ENCODE peak calls at places on chromosomes 2 and 18, in seven cellular contexts. V is breast epithelium, B is HCT116, P is Peyer's patch, G is heart left ventricle, M is IMR-90, N is cardiac fibroblast. H is an unnamed sample.

GRCh38 chr2:84827978-84828575 is 52.8 kb downstream of the TRABD2A start:
- DNase-seq in V (no peak), B (no peak), P (no peak), G (no peak), M (no peak), N (no peak), H (no peak)

GRCh38 chr2:12675352-12675795 is 41.4 kb upstream of the TRIB2 start:
- DNase-seq in V (no peak), B (no peak), P (no peak), G (no peak), M (peak), N (peak), H (no peak)

GRCh38 chr2:108267117-108267516 is 21.6 kb upstream of the SULT1C2 start:
- DNase-seq in V (no peak), B (no peak), P (peak), G (no peak), M (peak), N (peak), H (no peak)

GRCh38 chr2:128438586-128438985 is 119.9 kb upstream of the HS6ST1 start:
- DNase-seq in V (peak), B (no peak), P (peak), G (no peak), M (no peak), N (no peak), H (no peak)

GRCh38 chr2:21024722-21025389 is 19.0 kb downstream of the APOB start:
- DNase-seq in V (no peak), B (no peak), P (no peak), G (no peak), M (no peak), N (no peak), H (no peak)

GRCh38 chr2:239153806-239154591 is 246.8 kb downstream of the HDAC4 start:
- DNase-seq in V (no peak), B (no peak), P (peak), G (no peak), M (no peak), N (no peak), H (peak)

GRCh38 chr2:223101340-223102039 is 49.5 kb downstream of the KCNE4 start:
- DNase-seq in V (no peak), B (peak), P (no peak), G (no peak), M (peak), N (peak), H (peak)

GRCh38 chr18:477565-477964 is 22.9 kb downstream of the COLEC12 start:
- DNase-seq in V (no peak), B (peak), P (no peak), G (no peak), M (no peak), N (no peak), H (peak)

GRCh38 chr2:173264603-173265366 is 89.9 kb upstream of the CDCA7 start:
- DNase-seq in V (no peak), B (no peak), P (peak), G (peak), M (no peak), N (no peak), H (peak)

GRCh38 chr2:218745559-218746469 is 35.2 kb downstream of the TTLL4 start:
- DNase-seq in V (peak), B (peak), P (no peak), G (peak), M (peak), N (peak), H (no peak)

GRCh38 chr18:59437851-59438250 is 78.8 kb upstream of the LMAN1 start:
- DNase-seq in V (no peak), B (no peak), P (no peak), G (no peak), M (no peak), N (no peak), H (no peak)

GRCh38 chr18:3027301-3027700 is 14.4 kb upstream of the LPIN2 start:
- DNase-seq in V (no peak), B (no peak), P (no peak), G (no peak), M (no peak), N (no peak), H (no peak)

GRCh38 chr2:144771348-144771747 is 251.4 kb upstream of the ZEB2 start:
- DNase-seq in V (no peak), B (no peak), P (no peak), G (no peak), M (no peak), N (no peak), H (no peak)

GRCh38 chr2:136238552-136239346 is 120.8 kb upstream of the CXCR4 start:
- DNase-seq in V (no peak), B (no peak), P (peak), G (no peak), M (peak), N (peak), H (peak)

GRCh38 chr2:190646780-190647626 is 1.9 kb upstream of the NAB1 start:
- DNase-seq in V (no peak), B (no peak), P (no peak), G (no peak), M (no peak), N (peak), H (no peak)

GRCh38 chr2:95308426-95308990 is 11.4 kb downstream of the KCNIP3 start:
- DNase-seq in V (no peak), B (no peak), P (no peak), G (no peak), M (no peak), N (no peak), H (no peak)

GRCh38 chr18:23631312-23631711 is 31.4 kb downstream of the ANKRD29 start:
- DNase-seq in V (no peak), B (no peak), P (no peak), G (no peak), M (no peak), N (no peak), H (no peak)

GRCh38 chr2:206480161-206480560 is 36.8 kb downstream of the ADAM23 start:
- DNase-seq in V (no peak), B (no peak), P (no peak), G (no peak), M (peak), N (no peak), H (no peak)

GRCh38 chr2:41954304-41955291 is 93.2 kb upstream of the PKDCC start:
- DNase-seq in V (no peak), B (no peak), P (no peak), G (no peak), M (no peak), N (no peak), H (no peak)
- H3K4me3 ChIP-seq in V (no peak), B (no peak), P (no peak), G (no peak), M (no peak), N (no peak), H (no peak)

GRCh38 chr2:240565267-240566202 is 2.7 kb upstream of the RNPEPL1 start:
- DNase-seq in V (peak), B (peak), P (peak), G (peak), M (peak), N (peak), H (peak)
- H3K4me3 ChIP-seq in V (peak), B (peak), P (peak), G (peak), M (no peak), N (peak), H (peak)

GRCh38 chr2:30235008-30235655 is 3.8 kb downstream of the LBH start:
- DNase-seq in V (no peak), B (no peak), P (no peak), G (no peak), M (peak), N (no peak), H (no peak)
- H3K4me3 ChIP-seq in V (peak), B (no peak), P (peak), G (peak), M (peak), N (no peak), H (no peak)

DNA sequence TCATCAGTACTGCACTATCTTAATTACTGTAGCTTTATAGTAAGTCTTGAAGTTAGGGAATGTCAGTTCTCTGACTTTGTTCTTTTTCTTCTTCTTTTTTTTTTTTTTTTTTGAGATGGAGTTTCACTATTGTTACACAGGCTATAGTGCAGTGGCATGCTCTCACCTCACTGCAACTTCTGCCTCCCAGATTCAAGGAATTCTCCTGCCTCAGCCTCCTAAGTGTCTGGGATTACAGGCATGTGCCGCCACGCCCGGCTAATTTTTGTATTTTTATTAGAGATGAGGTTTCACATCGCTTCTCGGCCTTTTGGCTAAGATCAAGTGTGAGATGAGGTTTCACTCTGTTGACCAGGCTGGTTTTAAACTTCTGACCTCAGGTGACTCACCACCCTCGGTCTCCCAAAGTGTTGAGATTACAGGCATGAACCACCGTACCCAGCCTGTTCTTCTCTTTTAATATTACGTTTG is 41.9 kb upstream of the TANC1 start:
- DNase-seq in V (no peak), B (peak), P (no peak), G (no peak), M (peak), N (peak), H (no peak)
- H3K4me3 ChIP-seq in V (no peak), B (peak), P (no peak), G (no peak), M (no peak), N (peak), H (no peak)

GRCh38 chr2:150513647-150514046 is 26.2 kb upstream of the RND3 start:
- DNase-seq in V (no peak), B (no peak), P (no peak), G (no peak), M (peak), N (no peak), H (no peak)

GRCh38 chr2:150522269-150522668 is 34.8 kb upstream of the RND3 start:
- DNase-seq in V (no peak), B (no peak), P (no peak), G (no peak), M (no peak), N (no peak), H (no peak)

GRCh38 chr2:150520088-150520487 is 32.6 kb upstream of the RND3 start:
- DNase-seq in V (no peak), B (no peak), P (no peak), G (no peak), M (no peak), N (no peak), H (no peak)

GRCh38 chr2:150520887-150521664 is 33.6 kb upstream of the RND3 start:
- DNase-seq in V (no peak), B (no peak), P (no peak), G (no peak), M (peak), N (peak), H (no peak)

GRCh38 chr2:150517951-150518680 is 30.6 kb upstream of the RND3 start:
- DNase-seq in V (no peak), B (no peak), P (no peak), G (no peak), M (peak), N (peak), H (no peak)
- H3K4me3 ChIP-seq in V (no peak), B (no peak), P (no peak), G (no peak), M (no peak), N (no peak), H (no peak)

GRCh38 chr2:43003702-43004101 is 211.3 kb upstream of the HAAO start:
- DNase-seq in V (no peak), B (no peak), P (peak), G (peak), M (no peak), N (no peak), H (no peak)
- H3K4me3 ChIP-seq in V (no peak), B (no peak), P (no peak), G (no peak), M (no peak), N (no peak), H (no peak)

DNA sequence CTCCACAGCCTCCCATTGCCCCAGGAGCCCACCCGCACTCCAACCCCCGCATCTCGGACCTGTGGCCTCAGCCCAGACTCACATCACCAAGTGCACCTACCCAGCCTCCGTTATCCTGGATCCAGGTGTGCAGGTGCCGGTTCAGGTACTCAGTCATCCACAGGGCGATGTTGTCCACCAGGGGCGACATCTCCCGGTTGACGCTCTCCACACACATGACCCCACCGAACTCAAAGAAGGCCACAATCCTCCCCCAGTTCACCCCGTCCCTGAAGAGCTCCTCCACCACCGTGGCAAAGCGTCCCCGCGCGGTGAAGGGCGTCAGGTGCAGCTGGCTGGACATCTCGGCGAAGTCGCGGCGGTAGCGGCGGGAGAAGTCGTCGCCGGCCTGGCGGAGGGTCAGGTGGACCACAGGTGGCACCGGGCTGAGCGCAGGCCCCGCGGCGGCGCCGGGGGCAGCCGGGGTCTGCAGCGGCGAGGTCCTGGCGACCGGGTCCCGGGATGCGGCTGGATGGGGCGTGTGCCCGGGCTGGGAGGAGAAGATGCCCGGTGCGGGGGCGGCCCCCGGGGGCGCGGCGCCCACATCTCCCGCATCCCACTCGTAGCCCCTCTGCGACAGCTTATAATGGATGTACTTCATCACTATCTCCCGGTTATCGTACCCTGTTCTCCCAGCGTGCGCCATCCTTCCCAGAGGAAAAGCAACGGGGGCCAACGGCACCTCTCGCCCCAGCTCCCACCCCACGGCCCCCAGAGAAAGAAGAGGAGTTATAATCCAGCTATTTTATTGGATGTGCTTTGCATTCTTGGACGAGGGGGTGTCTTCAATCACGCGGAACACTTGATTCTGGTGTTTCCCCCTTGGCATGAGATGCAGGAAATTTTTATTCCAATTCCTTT is 1.3 kb downstream of the BCL2 start:
- DNase-seq in V (peak), B (no peak), P (peak), G (peak), M (no peak), N (no peak), H (no peak)
- H3K4me3 ChIP-seq in V (peak), B (no peak), P (peak), G (peak), M (peak), N (peak), H (peak)

GRCh38 chr2:10017313-10017941 is 25.9 kb upstream of the KLF11 start:
- DNase-seq in V (no peak), B (no peak), P (no peak), G (no peak), M (no peak), N (no peak), H (no peak)
- H3K4me3 ChIP-seq in V (no peak), B (no peak), P (no peak), G (no peak), M (no peak), N (no peak), H (no peak)

H was measured in Jurkat, Clone E6-1.